ENCODE peak calls at places on chromosomes 16 and 17, in seven cellular contexts. One of them, this sample, is unnamed.

GRCh38 chr16:26019406-26019805 is 327.6 kb downstream of the HS3ST4 start:
- DNase-seq in dorsolateral prefrontal cortex: no peak
- DNase-seq in astrocyte of the cerebellum: no peak
- DNase-seq in upper lobe of right lung: no peak
- DNase-seq in kidney: no peak
- DNase-seq in keratinocyte: no peak
- DNase-seq in SK-N-SH: no peak
- DNase-seq in this sample: no peak

GRCh38 chr17:70804161-70804560 is 634.8 kb downstream of the KCNJ2 start:
- DNase-seq in dorsolateral prefrontal cortex: no peak
- DNase-seq in astrocyte of the cerebellum: no peak
- DNase-seq in upper lobe of right lung: no peak
- DNase-seq in kidney: no peak
- DNase-seq in keratinocyte: no peak
- DNase-seq in SK-N-SH: no peak
- DNase-seq in this sample: peak; percentile 32

GRCh38 chr16:8890549-8890921 is 8.4 kb downstream of the LITAFD start:
- DNase-seq in dorsolateral prefrontal cortex: no peak
- DNase-seq in astrocyte of the cerebellum: no peak
- DNase-seq in upper lobe of right lung: no peak
- DNase-seq in kidney: peak; percentile 8
- DNase-seq in keratinocyte: no peak
- DNase-seq in SK-N-SH: no peak
- DNase-seq in this sample: no peak

GRCh38 chr17:17921192-17922082 is 50.8 kb downstream of the TOM1L2 start:
- DNase-seq in dorsolateral prefrontal cortex: no peak
- DNase-seq in astrocyte of the cerebellum: peak; percentile 94
- DNase-seq in upper lobe of right lung: no peak
- DNase-seq in kidney: no peak
- DNase-seq in keratinocyte: peak; percentile 83
- DNase-seq in SK-N-SH: no peak
- DNase-seq in this sample: peak; percentile 93

GRCh38 chr16:21646721-21647561 is 5.5 kb downstream of the IGSF6 start:
- DNase-seq in dorsolateral prefrontal cortex: no peak
- DNase-seq in astrocyte of the cerebellum: no peak
- DNase-seq in upper lobe of right lung: no peak
- DNase-seq in kidney: no peak
- DNase-seq in keratinocyte: no peak
- DNase-seq in SK-N-SH: no peak
- DNase-seq in this sample: no peak

GRCh38 chr17:12580640-12581039 is 85.0 kb upstream of the MYOCD start:
- DNase-seq in dorsolateral prefrontal cortex: no peak
- DNase-seq in astrocyte of the cerebellum: no peak
- DNase-seq in upper lobe of right lung: no peak
- DNase-seq in kidney: no peak
- DNase-seq in keratinocyte: no peak
- DNase-seq in SK-N-SH: no peak
- DNase-seq in this sample: no peak

GRCh38 chr16:85699628-85700027 is 10.9 kb upstream of the GINS2 start:
- DNase-seq in dorsolateral prefrontal cortex: peak; percentile 66
- DNase-seq in astrocyte of the cerebellum: no peak
- DNase-seq in upper lobe of right lung: no peak
- DNase-seq in kidney: no peak
- DNase-seq in keratinocyte: no peak
- DNase-seq in SK-N-SH: peak; percentile 12
- DNase-seq in this sample: peak; percentile 24

GRCh38 chr16:35182043-35182677 is 1722.7 kb downstream of the TP53TG3F start:
- DNase-seq in dorsolateral prefrontal cortex: no peak
- DNase-seq in astrocyte of the cerebellum: no peak
- DNase-seq in upper lobe of right lung: no peak
- DNase-seq in kidney: peak; percentile 62
- DNase-seq in keratinocyte: no peak
- DNase-seq in SK-N-SH: no peak
- DNase-seq in this sample: no peak

GRCh38 chr17:13104576-13104975 is 86.7 kb upstream of the ELAC2 start:
- DNase-seq in dorsolateral prefrontal cortex: no peak
- DNase-seq in astrocyte of the cerebellum: no peak
- DNase-seq in upper lobe of right lung: no peak
- DNase-seq in kidney: no peak
- DNase-seq in keratinocyte: no peak
- DNase-seq in SK-N-SH: no peak
- DNase-seq in this sample: no peak

GRCh38 chr16:25260416-25260815 is 2.8 kb upstream of the ZKSCAN2 start:
- DNase-seq in dorsolateral prefrontal cortex: no peak
- DNase-seq in astrocyte of the cerebellum: no peak
- DNase-seq in upper lobe of right lung: no peak
- DNase-seq in kidney: no peak
- DNase-seq in keratinocyte: no peak
- DNase-seq in SK-N-SH: no peak
- DNase-seq in this sample: peak; percentile 59

GRCh38 chr17:38750312-38751121 is 2.0 kb upstream of the PSMB3 start:
- DNase-seq in dorsolateral prefrontal cortex: no peak
- DNase-seq in astrocyte of the cerebellum: no peak
- DNase-seq in upper lobe of right lung: no peak
- DNase-seq in kidney: no peak
- DNase-seq in keratinocyte: no peak
- DNase-seq in SK-N-SH: no peak
- DNase-seq in this sample: no peak

GRCh38 chr17:66847704-66848103 is 12.8 kb downstream of the CACNG5 start:
- DNase-seq in dorsolateral prefrontal cortex: no peak
- DNase-seq in astrocyte of the cerebellum: no peak
- DNase-seq in upper lobe of right lung: no peak
- DNase-seq in kidney: no peak
- DNase-seq in keratinocyte: no peak
- DNase-seq in SK-N-SH: no peak
- DNase-seq in this sample: no peak

GRCh38 chr16:85480727-85481101 is 132.4 kb upstream of the GSE1 start:
- DNase-seq in dorsolateral prefrontal cortex: no peak
- DNase-seq in astrocyte of the cerebellum: no peak
- DNase-seq in upper lobe of right lung: no peak
- DNase-seq in kidney: no peak
- DNase-seq in keratinocyte: no peak
- DNase-seq in SK-N-SH: no peak
- DNase-seq in this sample: peak; percentile 33

GRCh38 chr17:8126306-8127066 is 2.6 kb upstream of the HES7 start:
- DNase-seq in dorsolateral prefrontal cortex: no peak
- DNase-seq in astrocyte of the cerebellum: no peak
- DNase-seq in upper lobe of right lung: peak; percentile 74
- DNase-seq in kidney: peak; percentile 77
- DNase-seq in keratinocyte: no peak
- DNase-seq in SK-N-SH: peak; percentile 84
- DNase-seq in this sample: no peak

GRCh38 chr17:34711646-34712045 is 132.3 kb downstream of the TMEM132E start:
- DNase-seq in dorsolateral prefrontal cortex: no peak
- DNase-seq in astrocyte of the cerebellum: no peak
- DNase-seq in upper lobe of right lung: no peak
- DNase-seq in kidney: no peak
- DNase-seq in keratinocyte: no peak
- DNase-seq in SK-N-SH: no peak
- DNase-seq in this sample: no peak

GRCh38 chr17:75110307-75110937 is 653 bp downstream of the ARMC7 start:
- DNase-seq in dorsolateral prefrontal cortex: no peak
- DNase-seq in astrocyte of the cerebellum: no peak
- DNase-seq in upper lobe of right lung: no peak
- DNase-seq in kidney: peak; percentile 82
- DNase-seq in keratinocyte: no peak
- DNase-seq in SK-N-SH: no peak
- DNase-seq in this sample: no peak

GRCh38 chr17:27868565-27868964 is 24.6 kb downstream of the LYRM9 start:
- DNase-seq in dorsolateral prefrontal cortex: no peak
- DNase-seq in astrocyte of the cerebellum: no peak
- DNase-seq in upper lobe of right lung: no peak
- DNase-seq in kidney: no peak
- DNase-seq in keratinocyte: no peak
- DNase-seq in SK-N-SH: no peak
- DNase-seq in this sample: no peak

GRCh38 chr17:66994943-66995535 is 30.5 kb downstream of the CACNG4 start:
- DNase-seq in dorsolateral prefrontal cortex: no peak
- DNase-seq in astrocyte of the cerebellum: no peak
- DNase-seq in upper lobe of right lung: no peak
- DNase-seq in kidney: no peak
- DNase-seq in keratinocyte: no peak
- DNase-seq in SK-N-SH: peak; percentile 77
- DNase-seq in this sample: no peak

GRCh38 chr16:89324056-89325010 is 106.8 kb downstream of the ZNF778 start:
- DNase-seq in dorsolateral prefrontal cortex: peak; percentile 35
- DNase-seq in astrocyte of the cerebellum: peak; percentile 48
- DNase-seq in upper lobe of right lung: peak; percentile 36
- DNase-seq in kidney: peak; percentile 48
- DNase-seq in keratinocyte: no peak
- DNase-seq in SK-N-SH: no peak
- DNase-seq in this sample: peak; percentile 99

DNA sequence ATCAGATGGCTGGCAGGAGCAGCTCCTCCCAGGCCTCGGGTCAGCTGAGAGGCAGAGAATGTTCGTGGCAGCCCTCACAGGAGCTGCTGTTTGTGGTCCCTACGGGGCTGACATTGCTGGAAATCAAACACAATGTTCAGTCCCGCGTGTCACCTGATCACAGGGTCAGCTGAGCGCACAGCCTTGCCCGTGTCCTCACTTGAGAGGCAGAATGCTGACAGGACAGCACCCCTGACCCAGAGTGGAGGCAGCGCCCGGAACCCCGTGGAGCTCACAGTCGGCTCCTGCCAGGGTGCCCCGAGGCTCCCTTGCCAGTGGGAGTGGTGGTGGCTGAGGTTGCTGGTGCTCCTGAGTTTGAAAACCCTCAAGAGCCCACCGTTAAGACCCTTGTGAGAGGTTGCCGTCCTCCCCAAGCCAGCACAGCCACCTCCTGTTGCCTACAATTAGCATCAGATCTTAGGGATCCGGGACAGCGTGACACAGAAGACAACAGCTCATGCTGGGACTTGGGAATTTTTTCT is 3.6 kb upstream of the CHMP6 start:
- DNase-seq in dorsolateral prefrontal cortex: no peak
- DNase-seq in astrocyte of the cerebellum: no peak
- DNase-seq in upper lobe of right lung: peak; percentile 62
- DNase-seq in kidney: no peak
- DNase-seq in keratinocyte: no peak
- DNase-seq in SK-N-SH: peak; percentile 30
- DNase-seq in this sample: no peak
- H3K4me3 ChIP-seq in dorsolateral prefrontal cortex: no peak overlapping the region
- H3K4me3 ChIP-seq in astrocyte of the cerebellum: no peak overlapping the region
- H3K4me3 ChIP-seq in upper lobe of right lung: no peak overlapping the region
- H3K4me3 ChIP-seq in kidney: no peak overlapping the region
- H3K4me3 ChIP-seq in keratinocyte: no peak overlapping the region
- H3K4me3 ChIP-seq in SK-N-SH: no peak overlapping the region
- H3K4me3 ChIP-seq in this sample: no peak overlapping the region

GRCh38 chr16:24132797-24133155 is 123.4 kb upstream of the CACNG3 start:
- DNase-seq in dorsolateral prefrontal cortex: no peak
- DNase-seq in astrocyte of the cerebellum: no peak
- DNase-seq in upper lobe of right lung: no peak
- DNase-seq in kidney: no peak
- DNase-seq in keratinocyte: no peak
- DNase-seq in SK-N-SH: no peak
- DNase-seq in this sample: no peak

GRCh38 chr16:24131294-24131693 is 124.8 kb upstream of the CACNG3 start:
- DNase-seq in dorsolateral prefrontal cortex: no peak
- DNase-seq in astrocyte of the cerebellum: no peak
- DNase-seq in upper lobe of right lung: no peak
- DNase-seq in kidney: no peak
- DNase-seq in keratinocyte: no peak
- DNase-seq in SK-N-SH: no peak
- DNase-seq in this sample: no peak

GRCh38 chr16:24129412-24129918 is 126.7 kb upstream of the CACNG3 start:
- DNase-seq in dorsolateral prefrontal cortex: no peak
- DNase-seq in astrocyte of the cerebellum: no peak
- DNase-seq in upper lobe of right lung: no peak
- DNase-seq in kidney: no peak
- DNase-seq in keratinocyte: no peak
- DNase-seq in SK-N-SH: no peak
- DNase-seq in this sample: no peak

GRCh38 chr16:24130494-24131085 is 125.5 kb upstream of the CACNG3 start:
- DNase-seq in dorsolateral prefrontal cortex: no peak
- DNase-seq in astrocyte of the cerebellum: no peak
- DNase-seq in upper lobe of right lung: no peak
- DNase-seq in kidney: no peak
- DNase-seq in keratinocyte: no peak
- DNase-seq in SK-N-SH: no peak
- DNase-seq in this sample: no peak

GRCh38 chr16:24132048-24132796 is 123.9 kb upstream of the CACNG3 start:
- DNase-seq in dorsolateral prefrontal cortex: no peak
- DNase-seq in astrocyte of the cerebellum: no peak
- DNase-seq in upper lobe of right lung: no peak
- DNase-seq in kidney: no peak
- DNase-seq in keratinocyte: no peak
- DNase-seq in SK-N-SH: no peak
- DNase-seq in this sample: no peak
- TF ChIP-seq CTCF in dorsolateral prefrontal cortex: no peak
- TF ChIP-seq CTCF in astrocyte of the cerebellum: no peak
- TF ChIP-seq CTCF in upper lobe of right lung: no peak
- TF ChIP-seq CTCF in kidney: no peak
- TF ChIP-seq CTCF in keratinocyte: no peak
- TF ChIP-seq CTCF in SK-N-SH: no peak
- TF ChIP-seq CTCF in this sample: no peak

GRCh38 chr16:73262931-73263330 is 215.0 kb upstream of the ZFHX3 start:
- DNase-seq in dorsolateral prefrontal cortex: no peak
- DNase-seq in astrocyte of the cerebellum: no peak
- DNase-seq in upper lobe of right lung: no peak
- DNase-seq in kidney: no peak
- DNase-seq in keratinocyte: no peak
- DNase-seq in SK-N-SH: no peak
- DNase-seq in this sample: no peak

GRCh38 chr16:73268311-73268997 is 220.5 kb upstream of the ZFHX3 start:
- DNase-seq in dorsolateral prefrontal cortex: no peak
- DNase-seq in astrocyte of the cerebellum: no peak
- DNase-seq in upper lobe of right lung: no peak
- DNase-seq in kidney: no peak
- DNase-seq in keratinocyte: no peak
- DNase-seq in SK-N-SH: peak; percentile 46
- DNase-seq in this sample: no peak

DNA sequence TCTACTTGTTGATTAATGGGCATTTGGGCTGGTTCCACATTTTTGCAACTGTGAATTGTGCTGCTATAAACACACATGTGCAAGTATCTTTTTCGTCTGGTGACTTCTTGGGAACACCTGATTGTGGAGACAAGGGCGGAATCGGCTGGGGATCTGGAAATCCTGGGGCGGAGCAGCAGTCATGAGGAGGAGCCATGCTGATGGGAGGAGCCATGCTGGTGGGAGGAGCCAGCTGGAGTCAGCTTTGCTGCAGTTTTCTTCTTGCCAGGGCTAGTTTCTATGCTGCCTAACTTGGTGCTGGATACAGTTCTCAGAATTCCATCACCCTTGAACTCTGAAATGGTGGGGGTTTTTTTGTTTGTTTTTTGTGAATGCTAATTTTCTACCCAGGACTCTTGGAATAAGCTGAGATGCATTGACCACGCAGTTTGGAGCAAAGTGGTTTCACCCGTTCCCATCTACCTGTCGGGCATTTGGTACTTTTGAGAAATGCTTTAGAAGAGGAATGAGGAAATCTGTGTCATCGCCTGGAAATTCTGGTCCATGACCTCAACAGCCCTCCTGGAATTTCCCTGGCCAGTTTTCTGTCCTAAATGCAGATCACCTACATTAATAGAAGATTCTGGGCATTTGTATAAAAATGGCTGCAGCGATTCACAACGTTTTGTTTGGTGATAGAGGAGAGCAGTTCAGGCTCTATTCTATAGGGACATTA is 217.4 kb upstream of the ZFHX3 start:
- DNase-seq in dorsolateral prefrontal cortex: no peak
- DNase-seq in astrocyte of the cerebellum: no peak
- DNase-seq in upper lobe of right lung: no peak
- DNase-seq in kidney: no peak
- DNase-seq in keratinocyte: no peak
- DNase-seq in SK-N-SH: no peak
- DNase-seq in this sample: no peak
- H3K4me3 ChIP-seq in dorsolateral prefrontal cortex: no peak overlapping the region
- H3K4me3 ChIP-seq in astrocyte of the cerebellum: no peak overlapping the region
- H3K4me3 ChIP-seq in upper lobe of right lung: no peak overlapping the region
- H3K4me3 ChIP-seq in kidney: no peak overlapping the region
- H3K4me3 ChIP-seq in keratinocyte: no peak overlapping the region
- H3K4me3 ChIP-seq in SK-N-SH: no peak overlapping the region
- H3K4me3 ChIP-seq in this sample: no peak overlapping the region

GRCh38 chr17:51850206-51850605 is 308.3 kb downstream of the CA10 start:
- DNase-seq in dorsolateral prefrontal cortex: no peak
- DNase-seq in astrocyte of the cerebellum: no peak
- DNase-seq in upper lobe of right lung: no peak
- DNase-seq in kidney: no peak
- DNase-seq in keratinocyte: no peak
- DNase-seq in SK-N-SH: no peak
- DNase-seq in this sample: no peak
- TF ChIP-seq CTCF in dorsolateral prefrontal cortex: no peak
- TF ChIP-seq CTCF in astrocyte of the cerebellum: no peak
- TF ChIP-seq CTCF in upper lobe of right lung: no peak
- TF ChIP-seq CTCF in kidney: no peak
- TF ChIP-seq CTCF in keratinocyte: peak; percentile 55
- TF ChIP-seq CTCF in SK-N-SH: peak; percentile 8
- TF ChIP-seq CTCF in this sample: no peak

This sample was measured in fibroblast of mammary gland.